ENCODE peak calls at places on chromosome 18, in eight cellular contexts. One of them, this sample, is unnamed.

GRCh38 chr18:44761812-44762211 is 81.1 kb downstream of the SETBP1 start:
- DNase-seq in mammary epithelial cell: no peak
- DNase-seq in colonic mucosa: no peak
- DNase-seq in SJSA1: no peak
- DNase-seq in tibial nerve: no peak
- DNase-seq in Karpas-422: no peak
- DNase-seq in ovary: peak; percentile 36
- DNase-seq in testis: no peak
- DNase-seq in this sample: no peak

GRCh38 chr18:45753251-45753650 is 29.3 kb downstream of the SLC14A1 start:
- DNase-seq in tibial nerve: no peak
- DNase-seq in SJSA1: no peak
- DNase-seq in testis: no peak
- DNase-seq in colonic mucosa: no peak
- DNase-seq in mammary epithelial cell: no peak
- DNase-seq in Karpas-422: no peak
- DNase-seq in ovary: no peak
- DNase-seq in this sample: no peak

GRCh38 chr18:48921305-48922202 is 29.2 kb downstream of the SMAD7 start:
- DNase-seq in testis: no peak
- DNase-seq in SJSA1: no peak
- DNase-seq in ovary: no peak
- DNase-seq in tibial nerve: no peak
- DNase-seq in mammary epithelial cell: no peak
- DNase-seq in colonic mucosa: peak; percentile 22
- DNase-seq in Karpas-422: no peak
- DNase-seq in this sample: no peak

GRCh38 chr18:41881285-41881684 is 73.7 kb upstream of the PIK3C3 start:
- DNase-seq in tibial nerve: no peak
- DNase-seq in testis: no peak
- DNase-seq in SJSA1: no peak
- DNase-seq in ovary: no peak
- DNase-seq in colonic mucosa: no peak
- DNase-seq in mammary epithelial cell: peak; percentile 75
- DNase-seq in Karpas-422: no peak
- DNase-seq in this sample: no peak

GRCh38 chr18:78912336-78912735 is 67.3 kb upstream of the SALL3 start:
- DNase-seq in mammary epithelial cell: no peak
- DNase-seq in SJSA1: no peak
- DNase-seq in colonic mucosa: no peak
- DNase-seq in testis: no peak
- DNase-seq in Karpas-422: no peak
- DNase-seq in tibial nerve: no peak
- DNase-seq in ovary: no peak
- DNase-seq in this sample: no peak

GRCh38 chr18:26159353-26159752 is 25.7 kb downstream of the PSMA8 start:
- DNase-seq in colonic mucosa: no peak
- DNase-seq in Karpas-422: peak; percentile 51
- DNase-seq in tibial nerve: no peak
- DNase-seq in ovary: no peak
- DNase-seq in mammary epithelial cell: no peak
- DNase-seq in SJSA1: no peak
- DNase-seq in testis: no peak
- DNase-seq in this sample: no peak

GRCh38 chr18:46332286-46332801 is 228.2 kb downstream of the HAUS1 start:
- DNase-seq in tibial nerve: no peak
- DNase-seq in mammary epithelial cell: no peak
- DNase-seq in colonic mucosa: no peak
- DNase-seq in ovary: no peak
- DNase-seq in Karpas-422: no peak
- DNase-seq in SJSA1: no peak
- DNase-seq in testis: no peak
- DNase-seq in this sample: no peak

GRCh38 chr18:48797841-48798255 is 152.9 kb downstream of the SMAD7 start:
- DNase-seq in Karpas-422: peak; percentile 56
- DNase-seq in SJSA1: no peak
- DNase-seq in tibial nerve: no peak
- DNase-seq in mammary epithelial cell: no peak
- DNase-seq in testis: no peak
- DNase-seq in ovary: peak; percentile 6
- DNase-seq in colonic mucosa: no peak
- DNase-seq in this sample: no peak

GRCh38 chr18:45171575-45172225 is 443.6 kb upstream of the SLC14A2 start:
- DNase-seq in testis: no peak
- DNase-seq in SJSA1: no peak
- DNase-seq in ovary: no peak
- DNase-seq in Karpas-422: no peak
- DNase-seq in mammary epithelial cell: no peak
- DNase-seq in colonic mucosa: no peak
- DNase-seq in tibial nerve: no peak
- DNase-seq in this sample: no peak

GRCh38 chr18:77181950-77182707 is 49.5 kb upstream of the MBP start:
- DNase-seq in Karpas-422: no peak
- DNase-seq in mammary epithelial cell: no peak
- DNase-seq in testis: no peak
- DNase-seq in colonic mucosa: no peak
- DNase-seq in tibial nerve: no peak
- DNase-seq in SJSA1: no peak
- DNase-seq in ovary: no peak
- DNase-seq in this sample: no peak

GRCh38 chr18:35804377-35804776 is 168.1 kb upstream of the RMP24 start:
- DNase-seq in Karpas-422: no peak
- DNase-seq in mammary epithelial cell: no peak
- DNase-seq in SJSA1: no peak
- DNase-seq in colonic mucosa: no peak
- DNase-seq in testis: no peak
- DNase-seq in ovary: no peak
- DNase-seq in tibial nerve: no peak
- DNase-seq in this sample: no peak

GRCh38 chr18:31399336-31400032 is 22.9 kb downstream of the DSG4 start:
- DNase-seq in ovary: no peak
- DNase-seq in tibial nerve: no peak
- DNase-seq in mammary epithelial cell: peak; percentile 88
- DNase-seq in SJSA1: no peak
- DNase-seq in Karpas-422: no peak
- DNase-seq in colonic mucosa: peak; percentile 63
- DNase-seq in testis: no peak
- DNase-seq in this sample: no peak

GRCh38 chr18:6221602-6222014 is 193.1 kb downstream of the L3MBTL4 start:
- DNase-seq in testis: no peak
- DNase-seq in colonic mucosa: no peak
- DNase-seq in Karpas-422: peak; percentile 12
- DNase-seq in tibial nerve: no peak
- DNase-seq in ovary: no peak
- DNase-seq in mammary epithelial cell: no peak
- DNase-seq in SJSA1: peak; percentile 45
- DNase-seq in this sample: no peak
- H3K4me1 ChIP-seq in testis: no peaks in the 10 kb centered on the region
- H3K4me1 ChIP-seq in colonic mucosa: no peaks in the 10 kb centered on the region
- H3K4me1 ChIP-seq in Karpas-422: no peaks in the 10 kb centered on the region
- H3K4me1 ChIP-seq in tibial nerve: no peaks in the 10 kb centered on the region
- H3K4me1 ChIP-seq in ovary: no peaks in the 10 kb centered on the region
- H3K4me1 ChIP-seq in mammary epithelial cell: no peaks in the 10 kb centered on the region
- H3K4me1 ChIP-seq in SJSA1: peaks cover 10% of the 10 kb centered on the region
- H3K4me1 ChIP-seq in this sample: peaks cover 5% of the 10 kb centered on the region

GRCh38 chr18:60549338-60549960 is 176.9 kb upstream of the MC4R start:
- DNase-seq in colonic mucosa: no peak
- DNase-seq in mammary epithelial cell: peak; percentile 35
- DNase-seq in tibial nerve: no peak
- DNase-seq in SJSA1: peak; percentile 28
- DNase-seq in ovary: no peak
- DNase-seq in Karpas-422: peak; percentile 89
- DNase-seq in testis: peak; percentile 66
- DNase-seq in this sample: no peak
- H3K4me3 ChIP-seq in colonic mucosa: no peak overlapping the region
- H3K4me3 ChIP-seq in mammary epithelial cell: no peak overlapping the region
- H3K4me3 ChIP-seq in tibial nerve: no peak overlapping the region
- H3K4me3 ChIP-seq in SJSA1: no peak overlapping the region
- H3K4me3 ChIP-seq in ovary: no peak overlapping the region
- H3K4me3 ChIP-seq in Karpas-422: no peak overlapping the region
- H3K4me3 ChIP-seq in testis: no peak overlapping the region
- H3K4me3 ChIP-seq in this sample: no peak overlapping the region

GRCh38 chr18:3252843-3253242 is 5.2 kb downstream of the MYL12A start:
- DNase-seq in colonic mucosa: no peak
- DNase-seq in mammary epithelial cell: no peak
- DNase-seq in SJSA1: no peak
- DNase-seq in Karpas-422: no peak
- DNase-seq in ovary: no peak
- DNase-seq in testis: no peak
- DNase-seq in tibial nerve: no peak
- DNase-seq in this sample: no peak
- H3K4me1 ChIP-seq in colonic mucosa: no peaks in the 10 kb centered on the region
- H3K4me1 ChIP-seq in mammary epithelial cell: peaks cover 21% of the 10 kb centered on the region
- H3K4me1 ChIP-seq in SJSA1: peaks cover 76% of the 10 kb centered on the region
- H3K4me1 ChIP-seq in Karpas-422: peaks cover 67% of the 10 kb centered on the region
- H3K4me1 ChIP-seq in ovary: peaks cover 6% of the 10 kb centered on the region
- H3K4me1 ChIP-seq in testis: peaks cover 28% of the 10 kb centered on the region
- H3K4me1 ChIP-seq in tibial nerve: peaks cover 37% of the 10 kb centered on the region
- H3K4me1 ChIP-seq in this sample: peaks cover 6% of the 10 kb centered on the region

GRCh38 chr18:80243204-80243603 is 4.1 kb downstream of the PARD6G start:
- DNase-seq in tibial nerve: no peak
- DNase-seq in testis: peak; percentile 2
- DNase-seq in ovary: no peak
- DNase-seq in colonic mucosa: no peak
- DNase-seq in mammary epithelial cell: no peak
- DNase-seq in SJSA1: no peak
- DNase-seq in Karpas-422: no peak
- DNase-seq in this sample: peak; percentile 24

GRCh38 chr18:80244167-80244566 is 3.1 kb downstream of the PARD6G start:
- DNase-seq in Karpas-422: no peak
- DNase-seq in mammary epithelial cell: no peak
- DNase-seq in colonic mucosa: no peak
- DNase-seq in ovary: no peak
- DNase-seq in SJSA1: no peak
- DNase-seq in tibial nerve: no peak
- DNase-seq in testis: peak; percentile 3
- DNase-seq in this sample: no peak

GRCh38 chr18:80246656-80247402 is 485 bp downstream of the PARD6G start:
- DNase-seq in Karpas-422: no peak
- DNase-seq in testis: peak; percentile 51
- DNase-seq in SJSA1: peak; percentile 38
- DNase-seq in mammary epithelial cell: peak; percentile 65
- DNase-seq in tibial nerve: no peak
- DNase-seq in colonic mucosa: no peak
- DNase-seq in ovary: peak; percentile 37
- DNase-seq in this sample: peak; percentile 28

GRCh38 chr18:80245781-80246655 is 1.3 kb downstream of the PARD6G start:
- DNase-seq in Karpas-422: no peak
- DNase-seq in colonic mucosa: no peak
- DNase-seq in ovary: no peak
- DNase-seq in SJSA1: no peak
- DNase-seq in mammary epithelial cell: peak; percentile 70
- DNase-seq in tibial nerve: no peak
- DNase-seq in testis: peak; percentile 15
- DNase-seq in this sample: peak; percentile 28

GRCh38 chr18:80244956-80245730 is 2.2 kb downstream of the PARD6G start:
- DNase-seq in SJSA1: no peak
- DNase-seq in colonic mucosa: no peak
- DNase-seq in mammary epithelial cell: no peak
- DNase-seq in ovary: no peak
- DNase-seq in Karpas-422: no peak
- DNase-seq in tibial nerve: no peak
- DNase-seq in testis: peak; percentile 13
- DNase-seq in this sample: peak; percentile 20
- H3K4me3 ChIP-seq in SJSA1: no peak overlapping the region
- H3K4me3 ChIP-seq in colonic mucosa: no peak overlapping the region
- H3K4me3 ChIP-seq in mammary epithelial cell: peak overlapping the region; percentile 68
- H3K4me3 ChIP-seq in ovary: no peak overlapping the region
- H3K4me3 ChIP-seq in Karpas-422: no peak overlapping the region
- H3K4me3 ChIP-seq in tibial nerve: no peak overlapping the region
- H3K4me3 ChIP-seq in testis: no peak overlapping the region
- H3K4me3 ChIP-seq in this sample: no peak overlapping the region

GRCh38 chr18:3919396-3920061 is 469.6 kb downstream of the TGIF1 start:
- DNase-seq in ovary: no peak
- DNase-seq in Karpas-422: no peak
- DNase-seq in SJSA1: no peak
- DNase-seq in testis: peak; percentile 37
- DNase-seq in tibial nerve: no peak
- DNase-seq in mammary epithelial cell: peak; percentile 42
- DNase-seq in colonic mucosa: no peak
- DNase-seq in this sample: no peak

GRCh38 chr18:3912705-3913104 is 462.7 kb downstream of the TGIF1 start:
- DNase-seq in mammary epithelial cell: no peak
- DNase-seq in testis: no peak
- DNase-seq in tibial nerve: no peak
- DNase-seq in SJSA1: no peak
- DNase-seq in ovary: no peak
- DNase-seq in colonic mucosa: no peak
- DNase-seq in Karpas-422: no peak
- DNase-seq in this sample: no peak

GRCh38 chr18:3914116-3914515 is 464.1 kb downstream of the TGIF1 start:
- DNase-seq in mammary epithelial cell: no peak
- DNase-seq in ovary: no peak
- DNase-seq in SJSA1: no peak
- DNase-seq in Karpas-422: no peak
- DNase-seq in colonic mucosa: no peak
- DNase-seq in tibial nerve: no peak
- DNase-seq in testis: no peak
- DNase-seq in this sample: no peak

GRCh38 chr18:3914833-3915598 is 465.0 kb downstream of the TGIF1 start:
- DNase-seq in ovary: no peak
- DNase-seq in Karpas-422: peak; percentile 82
- DNase-seq in mammary epithelial cell: peak; percentile 56
- DNase-seq in tibial nerve: no peak
- DNase-seq in colonic mucosa: no peak
- DNase-seq in testis: no peak
- DNase-seq in SJSA1: no peak
- DNase-seq in this sample: no peak

DNA sequence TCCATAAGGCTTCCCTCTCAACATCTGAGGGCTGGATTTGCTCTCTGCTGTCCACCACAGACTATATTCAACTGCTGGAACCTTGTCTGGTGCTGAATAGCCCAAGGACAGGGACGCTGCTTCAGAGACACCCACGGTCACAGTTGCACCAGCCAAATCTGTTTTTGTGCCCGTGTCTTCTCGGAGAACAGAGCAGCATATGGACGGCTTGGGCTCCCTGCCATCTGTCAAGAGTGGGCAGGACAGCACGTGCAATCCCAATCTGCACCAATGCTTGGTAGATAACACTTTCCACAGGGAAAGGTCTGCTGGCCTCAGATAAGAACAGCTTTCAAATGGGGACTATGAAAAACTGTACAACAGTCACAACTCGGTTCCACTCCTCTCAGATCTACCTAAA is 466.1 kb downstream of the TGIF1 start:
- DNase-seq in tibial nerve: no peak
- DNase-seq in testis: peak; percentile 66
- DNase-seq in SJSA1: no peak
- DNase-seq in ovary: no peak
- DNase-seq in Karpas-422: no peak
- DNase-seq in colonic mucosa: no peak
- DNase-seq in mammary epithelial cell: no peak
- DNase-seq in this sample: no peak
- H3K4me1 ChIP-seq in tibial nerve: no peaks in the 10 kb centered on the region
- H3K4me1 ChIP-seq in testis: peaks cover 3% of the 10 kb centered on the region
- H3K4me1 ChIP-seq in SJSA1: no peaks in the 10 kb centered on the region
- H3K4me1 ChIP-seq in ovary: no peaks in the 10 kb centered on the region
- H3K4me1 ChIP-seq in Karpas-422: peaks cover 63% of the 10 kb centered on the region
- H3K4me1 ChIP-seq in colonic mucosa: no peaks in the 10 kb centered on the region
- H3K4me1 ChIP-seq in mammary epithelial cell: peaks cover 7% of the 10 kb centered on the region
- H3K4me1 ChIP-seq in this sample: no peaks in the 10 kb centered on the region

This sample was measured in lung.